ENCODE peak calls at places on chromosomes 4 and X, in nine cellular contexts. One of them, this sample, is unnamed.

GRCh38 chr4:81923140-81923539 is 450.7 kb downstream of the HNRNPD start:
- DNase-seq in AG10803: no peak
- DNase-seq in stimulated activated CD8-positive, alpha-beta memory T cell treated with anti-CD3 and anti-CD28 coated beads, Interleukin-15, amount 100 ng/mL, for 24 hours: no peak
- DNase-seq in NCI-H1105: no peak
- DNase-seq in HuH-7.5: no peak
- DNase-seq in astrocyte of the spinal cord: no peak
- DNase-seq in activated CD8-positive, alpha-beta memory T cell treated with anti-CD3 and anti-CD28 coated beads for 48 hours: no peak
- DNase-seq in NCI-H1417 treated with DMSO at 0.1 percent for 48 hours: no peak
- DNase-seq in A549: no peak
- DNase-seq in this sample: no peak

GRCh38 chr4:152535236-152535902 is 523 bp downstream of the FBXW7 start:
- DNase-seq in NCI-H1417 treated with DMSO at 0.1 percent for 48 hours: no peak
- DNase-seq in NCI-H1105: no peak
- DNase-seq in stimulated activated CD8-positive, alpha-beta memory T cell treated with anti-CD3 and anti-CD28 coated beads, Interleukin-15, amount 100 ng/mL, for 24 hours: no peak
- DNase-seq in A549: no peak
- DNase-seq in HuH-7.5: no peak
- DNase-seq in AG10803: no peak
- DNase-seq in activated CD8-positive, alpha-beta memory T cell treated with anti-CD3 and anti-CD28 coated beads for 48 hours: no peak
- DNase-seq in astrocyte of the spinal cord: no peak
- DNase-seq in this sample: peak

GRCh38 chr4:1880332-1880731 is 9.1 kb downstream of the NSD2 start:
- DNase-seq in astrocyte of the spinal cord: peak
- DNase-seq in HuH-7.5: no peak
- DNase-seq in stimulated activated CD8-positive, alpha-beta memory T cell treated with anti-CD3 and anti-CD28 coated beads, Interleukin-15, amount 100 ng/mL, for 24 hours: no peak
- DNase-seq in AG10803: no peak
- DNase-seq in NCI-H1417 treated with DMSO at 0.1 percent for 48 hours: no peak
- DNase-seq in A549: no peak
- DNase-seq in NCI-H1105: no peak
- DNase-seq in activated CD8-positive, alpha-beta memory T cell treated with anti-CD3 and anti-CD28 coated beads for 48 hours: no peak
- DNase-seq in this sample: no peak

GRCh38 chr4:3700736-3701135 is 65.4 kb upstream of the ADRA2C start:
- DNase-seq in NCI-H1105: no peak
- DNase-seq in HuH-7.5: no peak
- DNase-seq in A549: no peak
- DNase-seq in AG10803: no peak
- DNase-seq in activated CD8-positive, alpha-beta memory T cell treated with anti-CD3 and anti-CD28 coated beads for 48 hours: no peak
- DNase-seq in stimulated activated CD8-positive, alpha-beta memory T cell treated with anti-CD3 and anti-CD28 coated beads, Interleukin-15, amount 100 ng/mL, for 24 hours: no peak
- DNase-seq in astrocyte of the spinal cord: no peak
- DNase-seq in NCI-H1417 treated with DMSO at 0.1 percent for 48 hours: no peak
- DNase-seq in this sample: no peak

GRCh38 chr4:151770154-151770553 is 9.3 kb upstream of the GATB start:
- DNase-seq in NCI-H1417 treated with DMSO at 0.1 percent for 48 hours: no peak
- DNase-seq in A549: no peak
- DNase-seq in astrocyte of the spinal cord: no peak
- DNase-seq in AG10803: no peak
- DNase-seq in NCI-H1105: no peak
- DNase-seq in stimulated activated CD8-positive, alpha-beta memory T cell treated with anti-CD3 and anti-CD28 coated beads, Interleukin-15, amount 100 ng/mL, for 24 hours: no peak
- DNase-seq in HuH-7.5: no peak
- DNase-seq in activated CD8-positive, alpha-beta memory T cell treated with anti-CD3 and anti-CD28 coated beads for 48 hours: no peak
- DNase-seq in this sample: no peak

GRCh38 chrX:16722481-16722880 is 3.1 kb downstream of the SYAP1 start:
- DNase-seq in NCI-H1105: no peak
- DNase-seq in astrocyte of the spinal cord: no peak
- DNase-seq in activated CD8-positive, alpha-beta memory T cell treated with anti-CD3 and anti-CD28 coated beads for 48 hours: no peak
- DNase-seq in A549: no peak
- DNase-seq in stimulated activated CD8-positive, alpha-beta memory T cell treated with anti-CD3 and anti-CD28 coated beads, Interleukin-15, amount 100 ng/mL, for 24 hours: no peak
- DNase-seq in HuH-7.5: no peak
- DNase-seq in NCI-H1417 treated with DMSO at 0.1 percent for 48 hours: no peak
- DNase-seq in AG10803: no peak
- DNase-seq in this sample: no peak

GRCh38 chrX:43703211-43703791 is 47.2 kb downstream of the MAOA start:
- DNase-seq in HuH-7.5: no peak
- DNase-seq in astrocyte of the spinal cord: peak
- DNase-seq in stimulated activated CD8-positive, alpha-beta memory T cell treated with anti-CD3 and anti-CD28 coated beads, Interleukin-15, amount 100 ng/mL, for 24 hours: no peak
- DNase-seq in NCI-H1105: no peak
- DNase-seq in AG10803: peak
- DNase-seq in NCI-H1417 treated with DMSO at 0.1 percent for 48 hours: no peak
- DNase-seq in A549: no peak
- DNase-seq in activated CD8-positive, alpha-beta memory T cell treated with anti-CD3 and anti-CD28 coated beads for 48 hours: no peak
- DNase-seq in this sample: no peak

GRCh38 chr4:174316546-174316945 is 32.8 kb downstream of the CEP44 start:
- DNase-seq in NCI-H1417 treated with DMSO at 0.1 percent for 48 hours: no peak
- DNase-seq in activated CD8-positive, alpha-beta memory T cell treated with anti-CD3 and anti-CD28 coated beads for 48 hours: no peak
- DNase-seq in astrocyte of the spinal cord: no peak
- DNase-seq in AG10803: no peak
- DNase-seq in stimulated activated CD8-positive, alpha-beta memory T cell treated with anti-CD3 and anti-CD28 coated beads, Interleukin-15, amount 100 ng/mL, for 24 hours: no peak
- DNase-seq in NCI-H1105: no peak
- DNase-seq in A549: no peak
- DNase-seq in HuH-7.5: no peak
- DNase-seq in this sample: no peak

GRCh38 chr4:74423101-74423500 is 21.8 kb upstream of the AREG start:
- DNase-seq in stimulated activated CD8-positive, alpha-beta memory T cell treated with anti-CD3 and anti-CD28 coated beads, Interleukin-15, amount 100 ng/mL, for 24 hours: no peak
- DNase-seq in NCI-H1105: no peak
- DNase-seq in activated CD8-positive, alpha-beta memory T cell treated with anti-CD3 and anti-CD28 coated beads for 48 hours: no peak
- DNase-seq in AG10803: peak
- DNase-seq in astrocyte of the spinal cord: peak
- DNase-seq in HuH-7.5: no peak
- DNase-seq in NCI-H1417 treated with DMSO at 0.1 percent for 48 hours: no peak
- DNase-seq in A549: no peak
- DNase-seq in this sample: no peak

This sample was measured in GM13977.